ENCODE peak calls at places on chromosomes 2 and 18, in eight cellular contexts. One of them, this sample, is unnamed.

GRCh38 chr2:19733951-19734425 is 167.8 kb downstream of the TTC32 start:
- DNase-seq in A549: no peak
- DNase-seq in spleen: no peak
- DNase-seq in esophagus squamous epithelium: no peak
- DNase-seq in left ventricle myocardium inferior: no peak
- DNase-seq in RWPE2: no peak
- DNase-seq in CD4-positive, CD25-positive, alpha-beta regulatory T cell: no peak
- DNase-seq in Karpas-422: no peak
- DNase-seq in this sample: no peak

GRCh38 chr2:207142461-207142860 is 23.3 kb downstream of the KLF7 start:
- DNase-seq in A549: peak; percentile 35
- DNase-seq in spleen: no peak
- DNase-seq in esophagus squamous epithelium: no peak
- DNase-seq in left ventricle myocardium inferior: no peak
- DNase-seq in RWPE2: no peak
- DNase-seq in CD4-positive, CD25-positive, alpha-beta regulatory T cell: peak; percentile 61
- DNase-seq in Karpas-422: peak; percentile 59
- DNase-seq in this sample: no peak

GRCh38 chr2:237632991-237633629 is 5.7 kb downstream of the LRRFIP1 start:
- DNase-seq in A549: no peak
- DNase-seq in spleen: no peak
- DNase-seq in esophagus squamous epithelium: no peak
- DNase-seq in left ventricle myocardium inferior: peak; percentile 59
- DNase-seq in RWPE2: no peak
- DNase-seq in CD4-positive, CD25-positive, alpha-beta regulatory T cell: no peak
- DNase-seq in Karpas-422: no peak
- DNase-seq in this sample: no peak

GRCh38 chr2:4358855-4359254 is 655.5 kb downstream of the DCDC2C start:
- DNase-seq in A549: no peak
- DNase-seq in spleen: no peak
- DNase-seq in esophagus squamous epithelium: no peak
- DNase-seq in left ventricle myocardium inferior: no peak
- DNase-seq in RWPE2: no peak
- DNase-seq in CD4-positive, CD25-positive, alpha-beta regulatory T cell: no peak
- DNase-seq in Karpas-422: no peak
- DNase-seq in this sample: no peak

GRCh38 chr2:146246734-146247523 is 1597.9 kb upstream of the ACVR2A start:
- DNase-seq in A549: no peak
- DNase-seq in spleen: no peak
- DNase-seq in esophagus squamous epithelium: no peak
- DNase-seq in left ventricle myocardium inferior: no peak
- DNase-seq in RWPE2: no peak
- DNase-seq in CD4-positive, CD25-positive, alpha-beta regulatory T cell: no peak
- DNase-seq in Karpas-422: no peak
- DNase-seq in this sample: no peak

GRCh38 chr18:25457196-25457595 is 105.2 kb upstream of the ZNF521 start:
- DNase-seq in A549: no peak
- DNase-seq in spleen: no peak
- DNase-seq in esophagus squamous epithelium: no peak
- DNase-seq in left ventricle myocardium inferior: no peak
- DNase-seq in RWPE2: no peak
- DNase-seq in CD4-positive, CD25-positive, alpha-beta regulatory T cell: no peak
- DNase-seq in Karpas-422: no peak
- DNase-seq in this sample: no peak

GRCh38 chr2:52879561-52879960 is 888.0 kb upstream of the CHAC2 start:
- DNase-seq in A549: peak; percentile 52
- DNase-seq in spleen: no peak
- DNase-seq in esophagus squamous epithelium: no peak
- DNase-seq in left ventricle myocardium inferior: no peak
- DNase-seq in RWPE2: no peak
- DNase-seq in CD4-positive, CD25-positive, alpha-beta regulatory T cell: no peak
- DNase-seq in Karpas-422: no peak
- DNase-seq in this sample: no peak

GRCh38 chr18:73023975-73024374 is 156.2 kb upstream of the NETO1 start:
- DNase-seq in A549: no peak
- DNase-seq in spleen: no peak
- DNase-seq in esophagus squamous epithelium: no peak
- DNase-seq in left ventricle myocardium inferior: no peak
- DNase-seq in RWPE2: no peak
- DNase-seq in CD4-positive, CD25-positive, alpha-beta regulatory T cell: no peak
- DNase-seq in Karpas-422: no peak
- DNase-seq in this sample: no peak

GRCh38 chr18:43830905-43831304 is 553.6 kb upstream of the SYT4 start:
- DNase-seq in A549: no peak
- DNase-seq in spleen: no peak
- DNase-seq in esophagus squamous epithelium: no peak
- DNase-seq in left ventricle myocardium inferior: no peak
- DNase-seq in RWPE2: no peak
- DNase-seq in CD4-positive, CD25-positive, alpha-beta regulatory T cell: no peak
- DNase-seq in Karpas-422: no peak
- DNase-seq in this sample: no peak

GRCh38 chr2:64781991-64782390 is 128.3 kb upstream of the SERTAD2 start:
- DNase-seq in A549: no peak
- DNase-seq in spleen: no peak
- DNase-seq in esophagus squamous epithelium: no peak
- DNase-seq in left ventricle myocardium inferior: no peak
- DNase-seq in RWPE2: no peak
- DNase-seq in CD4-positive, CD25-positive, alpha-beta regulatory T cell: no peak
- DNase-seq in Karpas-422: no peak
- DNase-seq in this sample: no peak

GRCh38 chr2:64784168-64785061 is 130.7 kb upstream of the SERTAD2 start:
- DNase-seq in A549: no peak
- DNase-seq in spleen: peak; percentile 68
- DNase-seq in esophagus squamous epithelium: no peak
- DNase-seq in left ventricle myocardium inferior: no peak
- DNase-seq in RWPE2: no peak
- DNase-seq in CD4-positive, CD25-positive, alpha-beta regulatory T cell: no peak
- DNase-seq in Karpas-422: no peak
- DNase-seq in this sample: no peak

GRCh38 chr2:64780041-64780440 is 126.3 kb upstream of the SERTAD2 start:
- DNase-seq in A549: no peak
- DNase-seq in spleen: no peak
- DNase-seq in esophagus squamous epithelium: no peak
- DNase-seq in left ventricle myocardium inferior: no peak
- DNase-seq in RWPE2: no peak
- DNase-seq in CD4-positive, CD25-positive, alpha-beta regulatory T cell: no peak
- DNase-seq in Karpas-422: no peak
- DNase-seq in this sample: no peak

GRCh38 chr2:64777841-64778240 is 124.1 kb upstream of the SERTAD2 start:
- DNase-seq in A549: no peak
- DNase-seq in spleen: no peak
- DNase-seq in esophagus squamous epithelium: no peak
- DNase-seq in left ventricle myocardium inferior: no peak
- DNase-seq in RWPE2: no peak
- DNase-seq in CD4-positive, CD25-positive, alpha-beta regulatory T cell: no peak
- DNase-seq in Karpas-422: no peak
- DNase-seq in this sample: no peak

GRCh38 chr2:64779117-64779690 is 125.5 kb upstream of the SERTAD2 start:
- DNase-seq in A549: peak; percentile 52
- DNase-seq in spleen: no peak
- DNase-seq in esophagus squamous epithelium: no peak
- DNase-seq in left ventricle myocardium inferior: no peak
- DNase-seq in RWPE2: no peak
- DNase-seq in CD4-positive, CD25-positive, alpha-beta regulatory T cell: peak; percentile 6
- DNase-seq in Karpas-422: no peak
- DNase-seq in this sample: no peak
- H3K4me1 ChIP-seq in A549: peaks cover 13% of the 10 kb centered on the region
- H3K4me1 ChIP-seq in spleen: no peaks in the 10 kb centered on the region
- H3K4me1 ChIP-seq in esophagus squamous epithelium: peaks cover 21% of the 10 kb centered on the region
- H3K4me1 ChIP-seq in left ventricle myocardium inferior: peaks cover 17% of the 10 kb centered on the region
- H3K4me1 ChIP-seq in RWPE2: peaks cover 16% of the 10 kb centered on the region
- H3K4me1 ChIP-seq in CD4-positive, CD25-positive, alpha-beta regulatory T cell: no peaks in the 10 kb centered on the region
- H3K4me1 ChIP-seq in Karpas-422: peaks cover 8% of the 10 kb centered on the region
- H3K4me1 ChIP-seq in this sample: no peaks in the 10 kb centered on the region

GRCh38 chr2:160294339-160294803 is 94.3 kb upstream of the ITGB6 start:
- DNase-seq in A549: peak; percentile 41
- DNase-seq in spleen: no peak
- DNase-seq in esophagus squamous epithelium: no peak
- DNase-seq in left ventricle myocardium inferior: peak; percentile 57
- DNase-seq in RWPE2: no peak
- DNase-seq in CD4-positive, CD25-positive, alpha-beta regulatory T cell: peak; percentile 37
- DNase-seq in Karpas-422: no peak
- DNase-seq in this sample: peak; percentile 72
- H3K4me1 ChIP-seq in A549: peaks cover 59% of the 10 kb centered on the region
- H3K4me1 ChIP-seq in spleen: peaks cover 4% of the 10 kb centered on the region
- H3K4me1 ChIP-seq in esophagus squamous epithelium: peaks cover 42% of the 10 kb centered on the region
- H3K4me1 ChIP-seq in left ventricle myocardium inferior: peaks cover 98% of the 10 kb centered on the region
- H3K4me1 ChIP-seq in RWPE2: peaks cover 28% of the 10 kb centered on the region
- H3K4me1 ChIP-seq in CD4-positive, CD25-positive, alpha-beta regulatory T cell: no peaks in the 10 kb centered on the region
- H3K4me1 ChIP-seq in Karpas-422: no peaks in the 10 kb centered on the region
- H3K4me1 ChIP-seq in this sample: peaks cover 20% of the 10 kb centered on the region

DNA sequence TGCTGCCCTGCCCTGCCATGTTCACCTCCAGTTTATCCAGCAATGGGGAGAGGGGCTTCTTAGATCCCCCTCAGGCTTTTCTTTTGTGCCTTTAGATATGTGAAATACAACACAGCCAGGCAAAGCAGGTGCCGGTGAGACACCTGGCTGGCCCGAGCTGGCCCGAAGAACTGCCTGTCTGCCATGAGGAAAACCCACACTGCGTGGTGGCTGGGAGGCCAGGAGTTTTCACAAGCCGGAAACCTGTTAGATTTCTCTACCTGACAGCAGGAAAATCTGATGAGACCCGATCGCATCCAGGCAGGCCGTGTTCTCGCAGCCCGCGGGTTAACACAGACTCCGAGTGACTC is 5.7 kb upstream of the GAL3ST2 start:
- DNase-seq in A549: no peak
- DNase-seq in spleen: no peak
- DNase-seq in esophagus squamous epithelium: no peak
- DNase-seq in left ventricle myocardium inferior: no peak
- DNase-seq in RWPE2: no peak
- DNase-seq in CD4-positive, CD25-positive, alpha-beta regulatory T cell: no peak
- DNase-seq in Karpas-422: no peak
- DNase-seq in this sample: no peak
- H3K4me1 ChIP-seq in A549: peaks cover 17% of the 10 kb centered on the region
- H3K4me1 ChIP-seq in spleen: no peaks in the 10 kb centered on the region
- H3K4me1 ChIP-seq in esophagus squamous epithelium: peaks cover 50% of the 10 kb centered on the region
- H3K4me1 ChIP-seq in left ventricle myocardium inferior: no peaks in the 10 kb centered on the region
- H3K4me1 ChIP-seq in RWPE2: peaks cover 5% of the 10 kb centered on the region
- H3K4me1 ChIP-seq in CD4-positive, CD25-positive, alpha-beta regulatory T cell: peaks cover 11% of the 10 kb centered on the region
- H3K4me1 ChIP-seq in Karpas-422: peaks cover 21% of the 10 kb centered on the region
- H3K4me1 ChIP-seq in this sample: peaks cover 5% of the 10 kb centered on the region

DNA sequence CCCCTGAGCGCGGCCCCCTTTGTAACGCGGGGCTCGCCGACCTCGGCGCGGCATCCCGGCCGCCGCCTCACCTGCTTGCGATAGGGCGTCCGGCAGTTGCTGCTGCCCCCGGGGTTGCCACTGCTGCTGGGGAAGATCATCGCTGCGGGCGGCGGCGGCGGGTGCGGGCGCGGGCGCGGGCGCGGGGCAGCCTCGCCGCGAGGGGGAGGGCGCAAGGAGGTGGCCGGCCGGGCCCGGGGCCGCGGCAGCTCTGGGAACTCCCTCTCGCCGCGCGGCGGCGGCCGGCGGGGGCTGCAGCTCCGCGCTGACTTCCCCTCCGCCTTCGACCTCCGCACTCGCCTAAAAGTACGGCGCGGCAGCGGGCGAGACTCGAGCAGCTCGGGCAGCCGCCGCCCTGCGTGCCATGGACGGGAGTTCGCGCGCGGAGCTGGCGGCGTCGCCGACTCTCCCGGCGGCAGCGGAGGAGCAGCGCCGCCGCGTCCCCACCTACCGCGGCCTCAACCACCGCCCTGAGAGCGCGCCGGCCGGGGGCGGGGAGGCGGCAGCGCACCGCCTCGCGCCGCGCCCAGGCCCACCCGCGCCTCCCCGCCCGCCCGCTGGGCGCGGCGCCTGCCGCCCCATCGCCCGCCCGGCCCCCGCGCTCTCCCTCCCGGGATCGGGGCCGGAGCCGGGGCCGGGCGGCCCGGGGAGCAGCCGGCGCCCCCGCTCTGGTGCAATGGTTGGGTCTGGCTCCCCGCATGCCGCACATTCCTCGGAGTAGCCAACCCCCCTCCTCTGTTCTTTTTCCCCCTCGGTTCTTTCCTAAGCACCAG is 86.0 kb downstream of the RBMS1 start:
- DNase-seq in A549: peak; percentile 59
- DNase-seq in spleen: peak; percentile 95
- DNase-seq in esophagus squamous epithelium: no peak
- DNase-seq in left ventricle myocardium inferior: peak; percentile 66
- DNase-seq in RWPE2: no peak
- DNase-seq in CD4-positive, CD25-positive, alpha-beta regulatory T cell: peak; percentile 68
- DNase-seq in Karpas-422: no peak
- DNase-seq in this sample: no peak
- H3K4me1 ChIP-seq in A549: peaks cover 61% of the 10 kb centered on the region
- H3K4me1 ChIP-seq in spleen: peaks cover 52% of the 10 kb centered on the region
- H3K4me1 ChIP-seq in esophagus squamous epithelium: peaks cover 82% of the 10 kb centered on the region
- H3K4me1 ChIP-seq in left ventricle myocardium inferior: peaks cover 90% of the 10 kb centered on the region
- H3K4me1 ChIP-seq in RWPE2: peaks cover 76% of the 10 kb centered on the region
- H3K4me1 ChIP-seq in CD4-positive, CD25-positive, alpha-beta regulatory T cell: peaks cover 57% of the 10 kb centered on the region
- H3K4me1 ChIP-seq in Karpas-422: no peaks in the 10 kb centered on the region
- H3K4me1 ChIP-seq in this sample: peaks cover 41% of the 10 kb centered on the region

DNA sequence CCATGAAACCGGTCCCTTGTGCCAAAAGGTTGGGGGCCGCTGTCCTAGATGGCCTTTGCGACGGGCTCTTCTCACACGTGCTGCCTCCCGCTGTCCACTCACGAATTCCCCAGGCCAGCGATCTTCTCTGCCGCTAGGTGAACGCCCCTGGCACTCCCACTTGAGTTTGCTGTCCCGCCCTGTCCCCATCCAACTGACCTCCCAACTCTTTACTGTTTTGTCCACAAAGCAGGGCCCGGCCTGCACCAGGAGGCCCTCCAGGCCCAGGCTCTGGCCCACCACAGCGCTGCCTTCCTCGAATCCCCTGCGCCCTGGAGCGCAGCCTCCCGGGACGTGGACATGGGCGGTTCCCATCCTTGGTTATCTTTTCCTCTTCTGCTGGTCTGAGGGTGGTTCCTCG is 69.7 kb upstream of the PXDN start:
- DNase-seq in A549: no peak
- DNase-seq in spleen: peak; percentile 61
- DNase-seq in esophagus squamous epithelium: no peak
- DNase-seq in left ventricle myocardium inferior: no peak
- DNase-seq in RWPE2: no peak
- DNase-seq in CD4-positive, CD25-positive, alpha-beta regulatory T cell: no peak
- DNase-seq in Karpas-422: no peak
- DNase-seq in this sample: no peak
- H3K4me1 ChIP-seq in A549: peaks cover 7% of the 10 kb centered on the region
- H3K4me1 ChIP-seq in spleen: peaks cover 8% of the 10 kb centered on the region
- H3K4me1 ChIP-seq in esophagus squamous epithelium: peaks cover 23% of the 10 kb centered on the region
- H3K4me1 ChIP-seq in left ventricle myocardium inferior: peaks cover 26% of the 10 kb centered on the region
- H3K4me1 ChIP-seq in RWPE2: no peaks in the 10 kb centered on the region
- H3K4me1 ChIP-seq in CD4-positive, CD25-positive, alpha-beta regulatory T cell: no peaks in the 10 kb centered on the region
- H3K4me1 ChIP-seq in Karpas-422: no peaks in the 10 kb centered on the region
- H3K4me1 ChIP-seq in this sample: peaks cover 6% of the 10 kb centered on the region

GRCh38 chr2:230695551-230695950 is 17.1 kb upstream of the CAB39 start:
- DNase-seq in A549: no peak
- DNase-seq in spleen: no peak
- DNase-seq in esophagus squamous epithelium: no peak
- DNase-seq in left ventricle myocardium inferior: no peak
- DNase-seq in RWPE2: no peak
- DNase-seq in CD4-positive, CD25-positive, alpha-beta regulatory T cell: no peak
- DNase-seq in Karpas-422: no peak
- DNase-seq in this sample: no peak
- H3K4me1 ChIP-seq in A549: peaks cover 8% of the 10 kb centered on the region
- H3K4me1 ChIP-seq in spleen: no peaks in the 10 kb centered on the region
- H3K4me1 ChIP-seq in esophagus squamous epithelium: peaks cover 10% of the 10 kb centered on the region
- H3K4me1 ChIP-seq in left ventricle myocardium inferior: no peaks in the 10 kb centered on the region
- H3K4me1 ChIP-seq in RWPE2: peaks cover 25% of the 10 kb centered on the region
- H3K4me1 ChIP-seq in CD4-positive, CD25-positive, alpha-beta regulatory T cell: no peaks in the 10 kb centered on the region
- H3K4me1 ChIP-seq in Karpas-422: no peaks in the 10 kb centered on the region
- H3K4me1 ChIP-seq in this sample: no peaks in the 10 kb centered on the region

GRCh38 chr2:99404800-99405669 is 67.8 kb downstream of the EIF5B start:
- DNase-seq in A549: no peak
- DNase-seq in spleen: no peak
- DNase-seq in esophagus squamous epithelium: no peak
- DNase-seq in left ventricle myocardium inferior: no peak
- DNase-seq in RWPE2: no peak
- DNase-seq in CD4-positive, CD25-positive, alpha-beta regulatory T cell: no peak
- DNase-seq in Karpas-422: peak; percentile 51
- DNase-seq in this sample: no peak
- H3K4me1 ChIP-seq in A549: peaks cover 9% of the 10 kb centered on the region
- H3K4me1 ChIP-seq in spleen: no peaks in the 10 kb centered on the region
- H3K4me1 ChIP-seq in esophagus squamous epithelium: peaks cover 20% of the 10 kb centered on the region
- H3K4me1 ChIP-seq in left ventricle myocardium inferior: peaks cover 33% of the 10 kb centered on the region
- H3K4me1 ChIP-seq in RWPE2: no peaks in the 10 kb centered on the region
- H3K4me1 ChIP-seq in CD4-positive, CD25-positive, alpha-beta regulatory T cell: no peaks in the 10 kb centered on the region
- H3K4me1 ChIP-seq in Karpas-422: peaks cover 17% of the 10 kb centered on the region
- H3K4me1 ChIP-seq in this sample: no peaks in the 10 kb centered on the region

This sample was measured in tibial nerve.